ENCODE peak calls at places on chromosomes 16 and 17, in seven cellular contexts. X, J, G, O, I, B and E are unnamed samples.

GRCh38 chr16:23863511-23864422 is 28.0 kb downstream of the PRKCB start:
- DNase-seq in X (no peak), J (peak), G (no peak), O (no peak), I (no peak), B (no peak), E (no peak)

GRCh38 chr16:9948933-9949332 is 233.3 kb downstream of the GRIN2A start:
- DNase-seq in X (no peak), J (no peak), G (no peak), O (no peak), I (no peak), B (no peak), E (no peak)

GRCh38 chr16:70493863-70494770 is 29.2 kb downstream of the COG4 start:
- DNase-seq in X (no peak), J (no peak), G (no peak), O (no peak), I (no peak), B (no peak), E (no peak)

GRCh38 chr16:2799852-2800226 is 1.6 kb downstream of the PRSS41 start:
- DNase-seq in X (no peak), J (no peak), G (no peak), O (no peak), I (no peak), B (no peak), E (no peak)

GRCh38 chr17:77640242-77640641 is 318.3 kb upstream of the TNRC6C start:
- DNase-seq in X (no peak), J (no peak), G (no peak), O (no peak), I (no peak), B (no peak), E (no peak)

GRCh38 chr17:67027031-67027628 is 17.2 kb upstream of the CACNG1 start:
- DNase-seq in X (no peak), J (no peak), G (no peak), O (peak), I (no peak), B (no peak), E (no peak)

GRCh38 chr16:75065149-75065807 is 51.3 kb downstream of the LDHD start:
- DNase-seq in X (no peak), J (no peak), G (no peak), O (peak), I (no peak), B (no peak), E (no peak)

GRCh38 chr16:89322381-89323119 is 105.0 kb downstream of the ZNF778 start:
- DNase-seq in X (no peak), J (no peak), G (no peak), O (peak), I (no peak), B (peak), E (peak)

GRCh38 chr16:75250809-75251279 is 580 bp downstream of the BCAR1 start:
- DNase-seq in X (no peak), J (peak), G (no peak), O (no peak), I (no peak), B (no peak), E (no peak)

GRCh38 chr17:19647697-19648474 is 665 bp upstream of the ALDH3A2 start:
- DNase-seq in X (peak), J (peak), G (peak), O (peak), I (peak), B (peak), E (peak)

GRCh38 chr17:46811978-46812583 is 6.4 kb downstream of the WNT3 start:
- DNase-seq in X (peak), J (no peak), G (no peak), O (no peak), I (no peak), B (no peak), E (peak)

GRCh38 chr17:49021095-49021767 is 24.0 kb downstream of the IGF2BP1 start:
- DNase-seq in X (no peak), J (no peak), G (no peak), O (no peak), I (no peak), B (no peak), E (no peak)

GRCh38 chr16:9836118-9836736 is 346.0 kb downstream of the GRIN2A start:
- DNase-seq in X (no peak), J (no peak), G (no peak), O (no peak), I (no peak), B (peak), E (no peak)

GRCh38 chr16:19659554-19659953 is 58.5 kb downstream of the KNOP1 start:
- DNase-seq in X (no peak), J (no peak), G (no peak), O (no peak), I (no peak), B (no peak), E (no peak)

GRCh38 chr17:71003736-71004135 is 834.4 kb downstream of the KCNJ2 start:
- DNase-seq in X (no peak), J (no peak), G (no peak), O (no peak), I (no peak), B (no peak), E (no peak)

GRCh38 chr16:75789237-75789636 is 62.9 kb upstream of the CPHXL start:
- DNase-seq in X (peak), J (peak), G (no peak), O (no peak), I (no peak), B (peak), E (peak)

GRCh38 chr17:80289631-80290030 is 29.0 kb downstream of the RNF213 start:
- DNase-seq in X (no peak), J (no peak), G (no peak), O (no peak), I (no peak), B (no peak), E (no peak)

GRCh38 chr17:82956726-82957468 is 117.1 kb upstream of the ZNF750 start:
- DNase-seq in X (no peak), J (no peak), G (peak), O (no peak), I (no peak), B (no peak), E (no peak)

GRCh38 chr17:6753006-6753445 is 2.8 kb upstream of the XAF1 start:
- DNase-seq in X (peak), J (peak), G (peak), O (peak), I (no peak), B (peak), E (peak)

GRCh38 chr16:27067138-27067537 is 411 bp downstream of the C16orf82 start:
- DNase-seq in X (no peak), J (no peak), G (no peak), O (no peak), I (no peak), B (no peak), E (no peak)

GRCh38 chr17:48577946-48578615 is at the start of gene HOXB4:
- DNase-seq in X (no peak), J (peak), G (peak), O (no peak), I (no peak), B (peak), E (no peak)

GRCh38 chr16:57297856-57298255 is 13.4 kb upstream of the PLLP start:
- DNase-seq in X (no peak), J (peak), G (peak), O (no peak), I (no peak), B (no peak), E (no peak)

GRCh38 chr17:385195-385835 is 32.7 kb upstream of the RPH3AL start:
- DNase-seq in X (no peak), J (no peak), G (peak), O (peak), I (no peak), B (peak), E (no peak)

GRCh38 chr17:36072431-36073121 is 8.5 kb downstream of the CCL18 start:
- DNase-seq in X (no peak), J (peak), G (no peak), O (peak), I (no peak), B (peak), E (no peak)

GRCh38 chr16:72844225-72844920 is 203.6 kb downstream of the ZFHX3 start:
- DNase-seq in X (no peak), J (no peak), G (no peak), O (no peak), I (no peak), B (no peak), E (no peak)

GRCh38 chr16:3431779-3432219 is 11.5 kb downstream of the ZNF597 start:
- DNase-seq in X (no peak), J (peak), G (peak), O (no peak), I (no peak), B (no peak), E (peak)

GRCh38 chr16:25066747-25067631 is 44.6 kb upstream of the LCMT1 start:
- DNase-seq in X (no peak), J (peak), G (peak), O (peak), I (peak), B (peak), E (no peak)

GRCh38 chr17:61139219-61139618 is 260.4 kb upstream of the TBX2 start:
- DNase-seq in X (no peak), J (peak), G (no peak), O (peak), I (no peak), B (no peak), E (peak)

GRCh38 chr16:53865492-53865863 is 161.5 kb downstream of the FTO start:
- DNase-seq in X (no peak), J (no peak), G (no peak), O (no peak), I (no peak), B (no peak), E (no peak)

GRCh38 chr17:56652608-56653007 is 59.1 kb downstream of the NOG start:
- DNase-seq in X (no peak), J (no peak), G (no peak), O (no peak), I (no peak), B (no peak), E (no peak)

GRCh38 chr17:81647640-81648012 is 8.7 kb downstream of the PDE6G start:
- DNase-seq in X (no peak), J (no peak), G (no peak), O (no peak), I (no peak), B (no peak), E (no peak)

GRCh38 chr16:51268237-51268636 is 117.2 kb upstream of the SALL1 start:
- DNase-seq in X (no peak), J (no peak), G (no peak), O (no peak), I (peak), B (no peak), E (no peak)

GRCh38 chr17:65629234-65629690 is 67.8 kb upstream of the AXIN2 start:
- DNase-seq in X (no peak), J (no peak), G (no peak), O (no peak), I (no peak), B (no peak), E (no peak)

GRCh38 chr17:15922586-15922985 is 22.3 kb upstream of the ADORA2B start:
- DNase-seq in X (no peak), J (no peak), G (no peak), O (no peak), I (no peak), B (no peak), E (no peak)

GRCh38 chr16:78099372-78100161 is at the start of gene WWOX:
- DNase-seq in X (peak), J (peak), G (peak), O (peak), I (peak), B (peak), E (peak)

GRCh38 chr17:78168906-78169793 is 769 bp downstream of the SYNGR2 start:
- DNase-seq in X (no peak), J (peak), G (peak), O (peak), I (no peak), B (peak), E (no peak)

GRCh38 chr17:47803751-47804150 is 17.8 kb downstream of the OSBPL7 start:
- DNase-seq in X (no peak), J (no peak), G (no peak), O (no peak), I (no peak), B (no peak), E (no peak)

GRCh38 chr16:30365200-30365599 is 5.1 kb downstream of the TBC1D10B start:
- DNase-seq in X (no peak), J (no peak), G (no peak), O (no peak), I (no peak), B (no peak), E (no peak)

GRCh38 chr17:3962217-3963069 is 1.8 kb downstream of the ATP2A3 start:
- DNase-seq in X (no peak), J (no peak), G (no peak), O (no peak), I (no peak), B (no peak), E (no peak)